ENCODE peak calls at places on chromosomes 2 and 18, in four cellular contexts. K is GM12878, C is psoas muscle, V is tibial artery. A is an unnamed sample.
A peak's percentile ranks its signal among the peaks of the same experiment; 100 is the strongest.

GRCh38 chr2:196459539-196459938 is 180.0 kb upstream of the CCDC150 start:
- DNase-seq in C (no peak), K (no peak), V (no peak), A (peak; percentile 56)

GRCh38 chr2:145749556-145749955 is 1229.6 kb upstream of the ZEB2 start:
- DNase-seq in C (no peak), V (no peak), K (no peak), A (no peak)

GRCh38 chr2:60531638-60532216 is 21.7 kb downstream of the BCL11A start:
- DNase-seq in K (no peak), V (no peak), C (no peak), A (no peak)

GRCh38 chr18:77250501-77250925 is 865 bp downstream of the GALR1 start:
- DNase-seq in K (no peak), V (no peak), C (no peak), A (no peak)

GRCh38 chr2:10267551-10268465 is 34.9 kb upstream of the HPCAL1 start:
- DNase-seq in C (peak; percentile 46), V (peak; percentile 15), K (no peak), A (no peak)

GRCh38 chr2:218798767-218799504 is 17.0 kb downstream of the CYP27A1 start:
- DNase-seq in V (no peak), K (no peak), C (no peak), A (no peak)

GRCh38 chr2:55165567-55165966 is 66.5 kb downstream of the CLHC1 start:
- DNase-seq in C (no peak), K (no peak), V (no peak), A (no peak)

GRCh38 chr2:24050041-24050655 is 607 bp downstream of the FKBP1B start:
- DNase-seq in K (no peak), C (peak; percentile 25), V (peak; percentile 31), A (no peak)

GRCh38 chr18:3037423-3037915 is 24.5 kb upstream of the LPIN2 start:
- DNase-seq in V (no peak), C (no peak), K (peak; percentile 77), A (peak; percentile 89)

GRCh38 chr2:217331577-217332139 is 471.8 kb upstream of the TNP1 start:
- DNase-seq in V (no peak), K (no peak), C (no peak), A (no peak)

GRCh38 chr2:230925879-230926765 is 1.1 kb upstream of the GPR55 start:
- DNase-seq in K (peak; percentile 70), C (no peak), V (no peak), A (peak; percentile 90)

GRCh38 chr18:36665952-36666351 is 162.8 kb downstream of the TPGS2 start:
- DNase-seq in K (no peak), V (no peak), C (no peak), A (no peak)

GRCh38 chr2:3429068-3429610 is 49.6 kb downstream of the TRAPPC12 start:
- DNase-seq in K (no peak), V (no peak), C (no peak), A (no peak)

GRCh38 chr2:207978177-207978576 is 47.1 kb downstream of the PLEKHM3 start:
- DNase-seq in C (no peak), V (no peak), K (no peak), A (no peak)

GRCh38 chr18:59500765-59501164 is 141.7 kb upstream of the LMAN1 start:
- DNase-seq in V (no peak), C (no peak), K (no peak), A (no peak)

GRCh38 chr2:189348369-189348768 is 92.9 kb upstream of the WDR75 start:
- DNase-seq in V (no peak), K (no peak), C (no peak), A (no peak)

GRCh38 chr18:8468911-8469310 is 140.3 kb upstream of the RAB12 start:
- DNase-seq in V (no peak), K (no peak), C (peak; percentile 34), A (no peak)

GRCh38 chr2:231648579-231649174 is 56.0 kb downstream of the TEX44 start:
- DNase-seq in K (no peak), V (peak; percentile 63), C (peak; percentile 72), A (peak; percentile 76)

GRCh38 chr2:78992807-78993517 is 32.5 kb upstream of the REG3G start:
- DNase-seq in C (no peak), V (no peak), K (no peak), A (no peak)

GRCh38 chr18:45715212-45715780 is 8.7 kb upstream of the SLC14A1 start:
- DNase-seq in K (no peak), V (no peak), C (no peak), A (no peak)

GRCh38 chr2:162582357-162582798 is 238.4 kb downstream of the GCA start:
- DNase-seq in C (no peak), K (no peak), V (no peak), A (no peak)

GRCh38 chr2:238845583-238846480 is 2.1 kb upstream of the TWIST2 start:
- DNase-seq in K (no peak), C (no peak), V (no peak), A (no peak)

GRCh38 chr2:194424683-194425209 is 1232.3 kb upstream of the SLC39A10 start:
- DNase-seq in K (no peak), V (no peak), C (no peak), A (no peak)

GRCh38 chr2:195660265-195660890 is 3.4 kb downstream of the SLC39A10 start:
- DNase-seq in C (peak; percentile 25), K (no peak), V (peak; percentile 70), A (peak; percentile 82)

GRCh38 chr2:148989882-148990493 is 48.5 kb upstream of the LYPD6B start:
- DNase-seq in V (peak; percentile 61), K (peak; percentile 23), C (no peak), A (peak; percentile 87)

GRCh38 chr18:9711361-9712129 is 3.4 kb downstream of the RAB31 start:
- DNase-seq in V (no peak), C (no peak), K (peak; percentile 66), A (peak; percentile 89)

GRCh38 chr2:63639344-63639743 is 50.6 kb downstream of the MDH1 start:
- DNase-seq in C (no peak), V (no peak), K (no peak), A (no peak)

GRCh38 chr2:119760237-119760807 is 600 bp downstream of the PTPN4 start:
- DNase-seq in K (no peak), V (peak; percentile 26), C (peak; percentile 26), A (no peak)

GRCh38 chr2:58239243-58239642 is 1.9 kb downstream of the FANCL start:
- DNase-seq in C (no peak), V (no peak), K (no peak), A (no peak)
- H3K4me3 ChIP-seq in C (no peak overlapping the region), V (no peak overlapping the region), K (peak overlapping the region; percentile 90), A (peak overlapping the region; percentile 95)

DNA sequence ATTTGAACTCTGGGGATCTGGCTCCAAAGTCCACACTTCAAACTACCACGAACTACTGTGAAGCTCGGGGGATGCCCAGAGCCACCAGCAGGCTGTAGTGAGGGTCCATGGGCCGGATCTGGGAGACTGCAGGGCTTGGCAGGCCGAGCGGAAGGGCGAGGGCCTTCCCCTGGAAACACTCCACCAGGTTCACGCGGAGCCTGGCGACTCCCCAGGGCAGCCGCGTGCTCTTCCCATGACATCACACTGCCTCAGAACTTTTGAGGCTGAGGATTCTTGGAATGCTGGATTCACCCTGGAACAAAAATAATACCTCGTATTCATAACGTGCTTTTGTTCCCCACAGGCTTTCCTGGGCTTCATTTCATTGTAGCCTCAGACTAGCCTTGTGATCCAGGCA is 201.0 kb downstream of the SMAD7 start:
- DNase-seq in V (peak; percentile 70), C (peak; percentile 80), K (no peak), A (no peak)
- TF ChIP-seq CTCF in V (peak; percentile 11), C (no peak), K (no peak), A (no peak)

DNA sequence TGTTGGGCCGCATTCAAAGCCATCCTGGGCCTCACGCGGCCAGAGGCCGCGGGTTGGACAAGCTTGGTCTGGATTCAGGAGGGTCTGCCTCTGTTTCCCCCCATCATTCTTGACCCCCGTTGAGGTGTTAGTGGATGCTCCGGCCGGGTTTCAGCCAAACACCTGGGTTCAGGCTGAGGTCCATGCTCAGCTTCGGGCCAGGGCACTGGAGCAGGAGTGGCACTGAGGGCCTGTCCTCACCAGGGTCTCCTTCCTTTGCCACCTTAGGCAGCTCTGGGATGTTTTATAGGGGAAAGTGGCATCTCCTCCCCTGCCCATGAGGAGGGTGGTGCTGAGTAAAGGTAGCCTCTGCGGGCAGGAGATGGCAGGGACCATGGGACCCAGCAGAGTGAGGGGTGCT is 76.9 kb upstream of the SMAD2 start:
- DNase-seq in C (no peak), K (no peak), V (no peak), A (no peak)
- H3K4me3 ChIP-seq in C (peak overlapping the region; percentile 68), K (no peak overlapping the region), V (no peak overlapping the region), A (no peak overlapping the region)

GRCh38 chr2:135741395-135742306 is at the start of gene UBXN4:
- DNase-seq in K (peak; percentile 96), C (peak; percentile 97), V (peak; percentile 98), A (peak; percentile 99)
- TF ChIP-seq CTCF in K (peak; percentile 50), C (peak; percentile 43), V (peak; percentile 26), A (peak; percentile 54)

GRCh38 chr2:235666240-235666781 is 172.5 kb downstream of the AGAP1 start:
- DNase-seq in C (no peak), K (no peak), V (no peak), A (peak; percentile 10)
- H3K4me3 ChIP-seq in C (peak overlapping the region; percentile 48), K (no peak overlapping the region), V (peak overlapping the region; percentile 29), A (no peak overlapping the region)

DNA sequence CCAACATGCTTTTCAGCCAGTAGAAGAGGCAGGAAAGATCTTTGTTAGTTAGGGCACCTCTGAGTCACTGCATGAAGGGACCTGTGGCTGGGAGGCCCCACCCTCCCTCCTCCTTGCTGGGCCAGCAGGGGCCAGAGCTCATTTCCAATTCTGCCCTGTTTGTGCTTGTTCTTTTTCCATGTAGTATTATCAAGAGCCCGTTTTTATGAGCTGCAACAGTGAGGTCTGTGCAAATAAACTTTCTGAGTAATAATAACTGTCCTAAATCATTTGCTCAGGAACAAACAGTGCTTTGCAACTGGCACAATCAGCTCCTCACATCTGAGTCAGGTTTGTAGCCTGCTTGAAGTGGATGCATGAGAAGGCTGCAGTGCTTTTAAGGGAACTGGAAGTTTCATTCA is 128.0 kb downstream of the ARL4C start:
- DNase-seq in V (peak; percentile 67), C (no peak), K (no peak), A (no peak)
- TF ChIP-seq CTCF in V (no peak), C (no peak), K (no peak), A (no peak)

GRCh38 chr2:229269146-229269545 is 1.9 kb downstream of the PID1 start:
- DNase-seq in K (no peak), V (peak; percentile 29), C (no peak), A (no peak)

GRCh38 chr2:229269986-229270385 is 1.1 kb downstream of the PID1 start:
- DNase-seq in C (no peak), V (no peak), K (no peak), A (no peak)

GRCh38 chr2:229268626-229269025 is 2.5 kb downstream of the PID1 start:
- DNase-seq in K (no peak), C (no peak), V (no peak), A (no peak)

GRCh38 chr2:229261599-229261998 is 9.5 kb downstream of the PID1 start:
- DNase-seq in V (peak; percentile 37), C (peak; percentile 24), K (no peak), A (no peak)

GRCh38 chr2:229265727-229266126 is 5.4 kb downstream of the PID1 start:
- DNase-seq in K (no peak), V (no peak), C (no peak), A (no peak)
- H3K4me3 ChIP-seq in K (no peak overlapping the region), V (no peak overlapping the region), C (no peak overlapping the region), A (no peak overlapping the region)